ENCODE peak calls at places on chromosomes 16 and 17, in nine cellular contexts. I is kidney, W is lower leg skin, V is thoracic aorta, T is adrenal gland, L is astrocyte of the cerebellum, E is HepG2, B is AG10803, J is fibroblast of pulmonary artery. K is an unnamed sample.

GRCh38 chr16:24360936-24361335 is 104.8 kb downstream of the CACNG3 start:
- DNase-seq in E (no peak), J (no peak), I (no peak), W (no peak), V (no peak), T (no peak), L (no peak), B (no peak), K (no peak)

GRCh38 chr17:49029841-49030240 is 32.7 kb downstream of the IGF2BP1 start:
- DNase-seq in L (peak; percentile 62), J (peak; percentile 59), T (no peak), E (no peak), B (peak; percentile 51), V (no peak), I (no peak), W (no peak), K (no peak)

GRCh38 chr17:704111-704864 is 10.4 kb downstream of the VPS53 start:
- DNase-seq in W (no peak), B (no peak), T (no peak), J (no peak), V (no peak), I (no peak), L (no peak), E (no peak), K (no peak)

GRCh38 chr17:42913981-42914617 is 13.5 kb downstream of the G6PC1 start:
- DNase-seq in B (no peak), J (no peak), L (no peak), T (no peak), E (no peak), W (no peak), I (no peak), V (no peak), K (no peak)

GRCh38 chr17:4710693-4711634 is 532 bp downstream of the ARRB2 start:
- DNase-seq in J (no peak), T (no peak), I (peak; percentile 87), E (no peak), B (no peak), V (no peak), L (no peak), W (peak; percentile 90), K (no peak)

GRCh38 chr16:80006175-80006895 is 405.8 kb upstream of the MAF start:
- DNase-seq in V (no peak), I (no peak), E (no peak), L (peak; percentile 8), J (peak; percentile 14), W (no peak), B (peak; percentile 11), T (no peak), K (peak; percentile 35)

GRCh38 chr16:78684040-78684611 is 584.7 kb downstream of the WWOX start:
- DNase-seq in E (peak; percentile 51), V (peak; percentile 39), J (peak; percentile 86), B (peak; percentile 95), W (peak; percentile 93), T (peak; percentile 61), I (no peak), L (peak; percentile 31), K (peak; percentile 97)

GRCh38 chr16:69328854-69329316 is 1.5 kb downstream of the PDF start:
- DNase-seq in B (peak; percentile 50), W (peak; percentile 66), V (no peak), I (peak; percentile 41), E (no peak), T (no peak), J (peak; percentile 13), L (peak; percentile 11), K (peak; percentile 52)

GRCh38 chr17:71765437-71765836 is 355.4 kb upstream of the SOX9 start:
- DNase-seq in J (no peak), T (no peak), E (no peak), B (no peak), I (no peak), L (no peak), V (no peak), W (no peak), K (no peak)

GRCh38 chr16:1309888-1310831 is 724 bp downstream of the UBE2I start:
- DNase-seq in V (no peak), E (no peak), T (peak; percentile 77), I (no peak), L (peak; percentile 13), B (peak; percentile 48), J (peak; percentile 48), W (peak; percentile 95), K (peak; percentile 56)

GRCh38 chr16:1312459-1312801 is 3.0 kb downstream of the UBE2I start:
- DNase-seq in E (no peak), I (no peak), B (no peak), J (no peak), L (no peak), W (no peak), V (no peak), T (no peak), K (no peak)

GRCh38 chr16:1311738-1312458 is 2.5 kb downstream of the UBE2I start:
- DNase-seq in T (peak; percentile 77), L (no peak), I (peak; percentile 82), B (peak; percentile 23), J (peak; percentile 35), V (no peak), W (no peak), E (no peak), K (peak; percentile 42)

GRCh38 chr16:1310832-1311200 is 1.4 kb downstream of the UBE2I start:
- DNase-seq in E (no peak), L (no peak), B (no peak), W (no peak), V (no peak), J (no peak), T (peak; percentile 57), I (no peak), K (peak; percentile 9)

DNA sequence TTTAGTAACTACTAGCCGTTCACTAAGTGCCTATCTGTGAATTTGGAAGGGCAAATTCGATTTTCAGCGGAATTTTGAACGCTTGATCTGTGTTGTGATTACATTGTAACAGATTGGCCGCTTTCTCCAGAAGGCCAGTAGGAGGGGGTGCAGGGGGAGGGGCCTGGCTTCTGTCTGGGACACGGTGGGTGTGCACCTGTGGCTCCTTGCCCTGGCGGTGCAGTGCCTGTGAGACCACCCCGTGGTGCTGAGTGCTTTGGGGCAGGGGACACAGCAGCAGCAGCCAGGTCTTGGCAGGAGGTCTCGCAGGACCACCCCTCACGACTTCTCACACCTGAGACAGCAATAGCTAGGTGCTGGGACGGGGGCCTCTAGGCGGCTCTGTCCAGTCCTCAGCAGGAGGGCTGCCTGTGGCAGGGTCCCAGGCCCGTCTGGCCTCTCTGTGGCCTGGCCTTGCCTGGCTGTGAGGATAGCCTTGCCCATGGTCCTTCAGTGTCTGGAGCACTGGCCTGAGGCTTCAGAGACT is 1.8 kb downstream of the UBE2I start:
- DNase-seq in E (no peak), J (no peak), V (no peak), W (no peak), B (no peak), I (no peak), T (no peak), L (no peak), K (no peak)
- TF ChIP-seq CTCF in E (no peak), J (no peak), V (no peak), W (no peak), B (no peak), I (no peak), T (no peak), L (no peak), K (no peak)

GRCh38 chr16:49461517-49461951 is 87.9 kb downstream of the C16orf78 start:
- DNase-seq in J (no peak), V (no peak), E (no peak), T (no peak), B (no peak), L (no peak), W (peak; percentile 83), I (no peak), K (no peak)

GRCh38 chr16:49463529-49463928 is 89.9 kb downstream of the C16orf78 start:
- DNase-seq in B (no peak), L (no peak), E (no peak), V (no peak), W (peak; percentile 49), T (no peak), I (no peak), J (no peak), K (no peak)

GRCh38 chr16:49464093-49464492 is 90.5 kb downstream of the C16orf78 start:
- DNase-seq in E (no peak), B (no peak), V (no peak), T (no peak), I (no peak), W (peak; percentile 10), L (no peak), J (no peak), K (no peak)

GRCh38 chr16:49462356-49462988 is 88.9 kb downstream of the C16orf78 start:
- DNase-seq in W (peak; percentile 48), L (no peak), I (no peak), B (no peak), V (no peak), E (no peak), T (no peak), J (no peak), K (no peak)

GRCh38 chr16:49462989-49463371 is 89.4 kb downstream of the C16orf78 start:
- DNase-seq in W (peak; percentile 42), J (no peak), V (no peak), L (no peak), E (no peak), B (no peak), T (no peak), I (no peak), K (no peak)
- H3K4me3 ChIP-seq in W (no peak overlapping the region), J (no peak overlapping the region), V (no peak overlapping the region), L (no peak overlapping the region), E (no peak overlapping the region), B (no peak overlapping the region), T (no peak overlapping the region), I (no peak overlapping the region), K (no peak overlapping the region)

GRCh38 chr17:8965394-8966168 is at the start of gene PIK3R5:
- DNase-seq in W (peak; percentile 89), V (no peak), I (peak; percentile 85), T (no peak), L (no peak), B (no peak), E (no peak), J (no peak), K (no peak)
- TF ChIP-seq CTCF in W (no peak), V (no peak), I (no peak), T (no peak), L (no peak), B (no peak), E (no peak), J (no peak), K (no peak)

GRCh38 chr17:7703584-7704574 is 1.1 kb upstream of the EFNB3 start:
- DNase-seq in I (peak; percentile 86), L (no peak), E (peak; percentile 18), V (no peak), T (no peak), B (peak; percentile 49), J (peak; percentile 49), W (no peak), K (peak; percentile 54)
- H3K4me3 ChIP-seq in I (no peak overlapping the region), L (peak overlapping the region; percentile 56), E (no peak overlapping the region), V (no peak overlapping the region), T (no peak overlapping the region), B (peak overlapping the region; percentile 63), J (peak overlapping the region; percentile 54), W (no peak overlapping the region), K (peak overlapping the region; percentile 46)

DNA sequence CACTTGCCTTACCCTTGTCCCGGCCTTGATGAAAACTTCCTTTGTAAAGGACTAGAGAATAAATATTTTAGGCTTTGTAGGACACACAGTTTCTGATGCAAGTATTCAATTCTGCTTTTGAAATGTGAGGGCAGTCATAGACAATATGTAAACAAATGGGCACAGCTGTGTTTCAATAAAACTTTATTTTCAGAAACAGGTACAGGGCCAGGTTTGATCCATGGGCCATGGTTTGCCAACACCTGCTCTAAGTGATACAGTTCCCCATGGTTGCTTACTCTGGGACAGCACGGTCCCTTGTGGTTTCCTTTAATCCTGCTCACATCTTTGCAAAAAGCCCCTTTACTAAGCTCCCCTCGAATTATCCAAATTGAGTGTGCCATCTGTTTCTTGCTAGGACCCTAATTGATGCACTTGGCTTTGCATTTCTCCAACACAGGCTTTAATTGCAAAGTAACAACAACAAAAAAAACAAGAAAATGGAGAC is 37.5 kb upstream of the TOX3 start:
- DNase-seq in J (no peak), E (no peak), V (no peak), L (no peak), B (no peak), T (no peak), W (no peak), I (no peak), K (no peak)
- TF ChIP-seq CTCF in J (no peak), E (no peak), V (no peak), L (no peak), B (no peak), T (no peak), W (no peak), I (no peak), K (no peak)